ENCODE peak calls at places on chromosomes 13 and 19, in nine cellular contexts. E is smooth muscle cell of the brain vasculature; A is cardiac fibroblast; R is RPMI7951; M is adrenal gland; H is stimulated activated CD8-positive, alpha-beta memory T cell treated with anti-CD3 and anti-CD28 coated beads, Interleukin-7, amount 100 ng/mL, for 24 hours; Q is cardiac muscle cell; P is C1 segment of cervical spinal cord; L is AG04449. D is an unnamed sample.

GRCh38 chr13:30868806-30869470 is 37.1 kb upstream of the MEDAG start:
- DNase-seq in A (peak; percentile 37), E (no peak), L (no peak), P (no peak), R (no peak), H (no peak), Q (no peak), M (no peak), D (no peak)

GRCh38 chr13:84683448-84683847 is 801.2 kb upstream of the SLITRK1 start:
- DNase-seq in L (no peak), H (no peak), P (no peak), R (no peak), A (no peak), M (no peak), Q (no peak), E (no peak), D (no peak)

GRCh38 chr19:13152854-13153626 is 2.8 kb downstream of the IER2 start:
- DNase-seq in H (peak; percentile 95), E (no peak), A (peak; percentile 98), M (peak; percentile 98), P (peak; percentile 91), Q (peak; percentile 95), R (peak; percentile 95), L (no peak), D (peak; percentile 96)

GRCh38 chr19:49200238-49200862 is 42.8 kb downstream of the TRPM4 start:
- DNase-seq in R (no peak), A (peak; percentile 15), P (no peak), E (no peak), M (no peak), H (no peak), Q (no peak), L (no peak), D (no peak)

GRCh38 chr13:31207630-31208549 is 8.1 kb downstream of the B3GLCT start:
- DNase-seq in H (no peak), P (no peak), R (peak; percentile 26), A (peak; percentile 83), M (no peak), E (peak; percentile 13), L (no peak), Q (peak; percentile 85), D (no peak)

GRCh38 chr19:4732680-4733114 is 9.1 kb upstream of the DPP9 start:
- DNase-seq in E (no peak), P (no peak), Q (peak; percentile 74), M (no peak), H (peak; percentile 17), R (peak; percentile 67), A (peak; percentile 75), L (no peak), D (peak; percentile 74)

GRCh38 chr19:3404324-3405260 is 38.2 kb downstream of the NFIC start:
- DNase-seq in A (peak; percentile 93), H (no peak), R (peak; percentile 88), P (peak; percentile 71), Q (peak; percentile 95), L (no peak), E (peak; percentile 67), M (peak; percentile 91), D (peak; percentile 78)

GRCh38 chr19:41426116-41426841 is 895 bp downstream of the B3GNT8 start:
- DNase-seq in P (no peak), M (no peak), Q (no peak), L (no peak), R (no peak), E (no peak), H (no peak), A (no peak), D (no peak)

GRCh38 chr19:8256276-8257051 is 47.3 kb downstream of the CERS4 start:
- DNase-seq in Q (no peak), A (no peak), E (no peak), M (no peak), R (no peak), H (no peak), L (no peak), P (no peak), D (no peak)

GRCh38 chr19:41298327-41298964 is 11.5 kb upstream of the CCDC97 start:
- DNase-seq in R (peak; percentile 86), P (peak; percentile 35), E (no peak), A (peak; percentile 81), H (no peak), Q (peak; percentile 85), M (peak; percentile 53), L (peak; percentile 37), D (no peak)

GRCh38 chr19:58538257-58539168 is 5.4 kb upstream of the TRIM28 start:
- DNase-seq in L (no peak), Q (peak; percentile 60), P (no peak), E (no peak), R (no peak), A (peak; percentile 54), M (no peak), H (no peak), D (no peak)

D was measured in head of caudate nucleus.